ENCODE peak calls at places on chromosomes 6 and 20, in ten cellular contexts. A is amygdala; L is choroid plexus epithelial cell; P is naive thymus-derived CD8-positive, alpha-beta T cell; C is activated T-helper 2 cell treated with anti-CD3 and anti-CD28 coated beads, Interferon-gamma antibody, Interleukin-2, Interleukin-4, amounts not matched to agents 10 μg/mL and 5 μg/mL and 100 μg/mL, durations not matched to agents 14 hours and 24 hours and 36 hours; Q is GOT3; V is caudate nucleus; Z is A549; R is stromal cell of bone marrow; U is stimulated activated naive CD8-positive, alpha-beta T cell treated with anti-CD3 and anti-CD28 coated beads, Interleukin-15, Interleukin-2, amounts not matched to agents 100 U/mL and 50 U/mL, for 24 hours. H is an unnamed sample.

GRCh38 chr6:151092561-151092960 is 147.2 kb upstream of the AKAP12 start:
- DNase-seq in A (no peak), L (no peak), P (no peak), C (no peak), Q (no peak), V (no peak), Z (no peak), R (no peak), U (no peak), H (no peak)

GRCh38 chr6:39401376-39401775 is 78.9 kb upstream of the KCNK16 start:
- DNase-seq in A (no peak), L (no peak), P (no peak), C (no peak), Q (no peak), V (no peak), Z (no peak), R (no peak), U (no peak), H (no peak)

GRCh38 chr6:25942561-25943147 is 12.2 kb upstream of the SLC17A2 start:
- DNase-seq in A (no peak), L (peak), P (peak), C (no peak), Q (no peak), V (no peak), Z (peak), R (peak), U (no peak), H (no peak)

GRCh38 chr20:1209447-1210387 is 6.5 kb downstream of the C20orf202 start:
- DNase-seq in A (no peak), L (peak), P (no peak), C (no peak), Q (no peak), V (no peak), Z (no peak), R (no peak), U (no peak), H (no peak)

GRCh38 chr6:67952121-67952520 is 683.0 kb upstream of the ADGRB3 start:
- DNase-seq in A (no peak), L (peak), P (no peak), C (no peak), Q (no peak), V (no peak), Z (no peak), R (no peak), U (no peak), H (no peak)

GRCh38 chr6:3288711-3289663 is 30.2 kb downstream of the PSMG4 start:
- DNase-seq in A (no peak), L (no peak), P (no peak), C (no peak), Q (no peak), V (no peak), Z (no peak), R (no peak), U (no peak), H (no peak)

GRCh38 chr6:163745566-163746400 is 331.3 kb downstream of the QKI start:
- DNase-seq in A (no peak), L (peak), P (no peak), C (no peak), Q (no peak), V (no peak), Z (peak), R (peak), U (no peak), H (no peak)

GRCh38 chr6:117265425-117266266 is at the start of gene VGLL2:
- DNase-seq in A (no peak), L (peak), P (no peak), C (no peak), Q (no peak), V (no peak), Z (peak), R (peak), U (no peak), H (no peak)

GRCh38 chr6:42193491-42193894 is 1.3 kb downstream of the GUCA1B start:
- DNase-seq in A (no peak), L (peak), P (no peak), C (no peak), Q (no peak), V (no peak), Z (no peak), R (no peak), U (no peak), H (no peak)

GRCh38 chr6:39137235-39137634 is 22.2 kb upstream of the SAYSD1 start:
- DNase-seq in A (no peak), L (peak), P (peak), C (peak), Q (no peak), V (no peak), Z (no peak), R (no peak), U (peak), H (no peak)

GRCh38 chr20:50267041-50267865 is 76.6 kb downstream of the CEBPB start:
- DNase-seq in A (no peak), L (peak), P (no peak), C (no peak), Q (no peak), V (no peak), Z (peak), R (peak), U (no peak), H (no peak)

GRCh38 chr6:148520109-148520841 is 177.6 kb downstream of the SASH1 start:
- DNase-seq in A (no peak), L (no peak), P (no peak), C (no peak), Q (no peak), V (no peak), Z (no peak), R (no peak), U (peak), H (no peak)

GRCh38 chr6:105257350-105257749 is 77.5 kb upstream of the POPDC3 start:
- DNase-seq in A (no peak), L (peak), P (no peak), C (no peak), Q (no peak), V (no peak), Z (no peak), R (no peak), U (no peak), H (no peak)

GRCh38 chr6:30800876-30801275 is 56.5 kb upstream of the IER3 start:
- DNase-seq in A (no peak), L (no peak), P (no peak), C (no peak), Q (no peak), V (no peak), Z (no peak), R (no peak), U (no peak), H (no peak)

GRCh38 chr6:75693534-75693933 is 55.5 kb upstream of the MYO6 start:
- DNase-seq in A (no peak), L (peak), P (no peak), C (no peak), Q (no peak), V (no peak), Z (no peak), R (peak), U (no peak), H (no peak)

GRCh38 chr6:107308676-107309075 is 150.7 kb downstream of the PDSS2 start:
- DNase-seq in A (no peak), L (no peak), P (no peak), C (no peak), Q (no peak), V (no peak), Z (no peak), R (no peak), U (no peak), H (no peak)

GRCh38 chr6:143187173-143187908 is 126.7 kb downstream of the AIG1 start:
- DNase-seq in A (no peak), L (peak), P (no peak), C (no peak), Q (no peak), V (no peak), Z (no peak), R (peak), U (no peak), H (no peak)

GRCh38 chr6:50141100-50141499 is 91.4 kb upstream of the DEFB112 start:
- DNase-seq in A (no peak), L (no peak), P (no peak), C (no peak), Q (no peak), V (no peak), Z (no peak), R (no peak), U (no peak), H (no peak)

GRCh38 chr6:73768630-73769029 is 72.6 kb downstream of the CD109 start:
- DNase-seq in A (no peak), L (no peak), P (no peak), C (no peak), Q (no peak), V (no peak), Z (no peak), R (no peak), U (no peak), H (no peak)

GRCh38 chr20:3423126-3423525 is 15.7 kb upstream of the DNAAF9 start:
- DNase-seq in A (no peak), L (no peak), P (no peak), C (no peak), Q (no peak), V (no peak), Z (no peak), R (no peak), U (no peak), H (no peak)

GRCh38 chr20:53735536-53736050 is 142.0 kb upstream of the ZNF217 start:
- DNase-seq in A (no peak), L (peak), P (no peak), C (no peak), Q (no peak), V (no peak), Z (peak), R (peak), U (no peak), H (no peak)

H was measured in T-helper 22 cell.